ENCODE peak calls at places on chromosomes 12 and 14, in five cellular contexts. C is GM12878, Y is HepG2, U is GM12891, K is K562. N is an unnamed sample.
A peak's percentile ranks its signal among the peaks of the same experiment; 100 is the strongest.

GRCh38 chr12:112543666-112544185 is 125.0 kb downstream of the PTPN11 start:
- DNase-seq in Y (no peak), U (no peak), K (no peak), C (no peak), N (no peak)

GRCh38 chr12:26091837-26092236 is 33.0 kb downstream of the BHLHE41 start:
- DNase-seq in K (no peak), Y (no peak), U (no peak), C (no peak), N (no peak)

GRCh38 chr12:46549527-46550265 is 177.1 kb upstream of the SLC38A2 start:
- DNase-seq in C (no peak), Y (no peak), U (no peak), K (peak; percentile 73), N (no peak)

GRCh38 chr12:93078092-93078491 is 149.0 kb upstream of the EEA1 start:
- DNase-seq in C (no peak), Y (no peak), U (no peak), K (no peak), N (no peak)

GRCh38 chr14:67722293-67722692 is 20.6 kb downstream of the RDH12 start:
- DNase-seq in K (no peak), C (no peak), Y (no peak), U (no peak), N (no peak)

GRCh38 chr14:34220921-34221320 is 241.1 kb downstream of the SPTSSA start:
- DNase-seq in Y (no peak), K (no peak), C (peak; percentile 40), U (peak; percentile 14), N (no peak)

GRCh38 chr12:118418385-118419057 is 42.2 kb downstream of the SUDS3 start:
- DNase-seq in K (no peak), U (no peak), Y (peak; percentile 20), C (no peak), N (no peak)

GRCh38 chr12:88334271-88334670 is 192.2 kb downstream of the TMTC3 start:
- DNase-seq in K (peak; percentile 12), Y (no peak), C (peak; percentile 15), U (no peak), N (no peak)

GRCh38 chr14:102525213-102526143 is 15.9 kb upstream of the ANKRD9 start:
- DNase-seq in C (peak; percentile 27), Y (peak; percentile 55), U (no peak), K (peak; percentile 64), N (no peak)

GRCh38 chr14:95523818-95524448 is 7.5 kb upstream of the SYNE3 start:
- DNase-seq in Y (peak; percentile 79), K (peak; percentile 56), C (no peak), U (no peak), N (no peak)

GRCh38 chr14:98323850-98324249 is 948.1 kb downstream of the BCL11B start:
- DNase-seq in K (no peak), U (no peak), Y (no peak), C (no peak), N (no peak)

GRCh38 chr12:127613056-127613455 is 653.9 kb upstream of the TMEM132C start:
- DNase-seq in C (no peak), U (no peak), K (no peak), Y (no peak), N (no peak)

GRCh38 chr12:85617307-85618091 is 218.7 kb downstream of the RASSF9 start:
- DNase-seq in C (no peak), K (no peak), Y (peak; percentile 10), U (no peak), N (no peak)

GRCh38 chr12:88600272-88600671 is 20.0 kb upstream of the KITLG start:
- DNase-seq in K (no peak), Y (no peak), U (no peak), C (no peak), N (no peak)

GRCh38 chr12:96303656-96304055 is 96.6 kb downstream of the CDK17 start:
- DNase-seq in U (no peak), K (no peak), Y (no peak), C (no peak), N (no peak)

GRCh38 chr12:1851126-1851791 is 30.9 kb downstream of the LRTM2 start:
- DNase-seq in Y (no peak), U (no peak), C (no peak), K (no peak), N (no peak)

GRCh38 chr14:103361868-103362267 is 23.3 kb upstream of the MARK3 start:
- DNase-seq in K (peak; percentile 33), U (no peak), Y (peak; percentile 80), C (no peak), N (no peak)

GRCh38 chr14:69827560-69827959 is 30.5 kb upstream of the SLC10A1 start:
- DNase-seq in Y (no peak), C (no peak), K (no peak), U (no peak), N (no peak)

GRCh38 chr14:60665178-60665555 is 15.9 kb upstream of the SIX1 start:
- DNase-seq in C (no peak), U (no peak), K (no peak), Y (peak; percentile 74), N (no peak)
- TF ChIP-seq POLR2AphosphoS5 in C (no peak), U (no peak), K (no peak), Y (no peak), N (no peak)

GRCh38 chr12:5102261-5102789 is 58.6 kb downstream of the KCNA5 start:
- DNase-seq in K (no peak), C (no peak), U (no peak), Y (no peak), N (no peak)
- TF ChIP-seq TAF1 in K (no peak), C (no peak), U (no peak), Y (no peak), N (no peak)

DNA sequence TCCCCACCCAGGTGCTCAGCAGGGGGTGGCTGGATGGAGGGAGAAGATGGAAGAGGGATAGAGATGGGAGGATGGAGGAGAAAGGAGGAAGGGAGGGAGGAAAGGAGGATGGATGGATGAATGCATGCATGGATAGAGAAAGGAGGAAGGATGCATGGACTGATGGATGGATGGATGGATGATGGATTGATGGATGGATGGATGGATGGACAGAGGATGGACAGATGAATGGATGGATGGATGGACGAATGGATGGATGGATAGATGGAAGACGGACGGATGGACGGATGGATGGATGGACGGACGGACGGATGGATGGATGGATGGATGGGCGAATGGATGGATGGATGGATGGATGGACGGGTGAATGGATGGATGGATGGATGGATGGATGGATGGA is 64.1 kb downstream of the NCOR2 start:
- DNase-seq in U (no peak), K (no peak), Y (no peak), C (no peak), N (no peak)
- TF ChIP-seq POLR2A in U (no peak), K (no peak), Y (no peak), C (no peak), N (no peak)

DNA sequence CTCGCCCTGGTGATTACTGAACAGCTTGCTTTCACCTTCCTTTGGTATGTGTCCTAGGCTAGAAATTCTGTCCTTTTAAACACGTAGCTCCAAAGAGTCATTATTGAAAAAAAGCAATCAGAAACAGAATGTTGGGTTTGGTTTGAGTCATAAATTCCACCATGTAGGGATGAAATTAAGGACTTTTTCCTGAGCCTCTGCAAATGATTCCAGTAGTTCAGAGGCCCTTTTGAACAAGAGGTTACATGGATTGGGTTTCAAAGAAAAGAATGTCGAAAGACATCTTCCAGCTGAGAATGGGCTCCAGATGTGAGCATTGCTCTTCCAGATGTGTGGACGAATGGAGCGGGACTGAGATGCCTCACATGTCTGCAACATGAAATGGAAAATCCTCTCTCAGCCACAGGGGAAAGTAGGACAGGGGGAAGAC is 23.5 kb upstream of the EMP1 start:
- DNase-seq in K (no peak), C (no peak), Y (no peak), U (no peak), N (no peak)
- TF ChIP-seq POLR2AphosphoS5 in K (no peak), C (no peak), Y (no peak), U (no peak), N (no peak)

GRCh38 chr12:109491671-109492070 is 14.2 kb downstream of the UBE3B start:
- DNase-seq in U (no peak), Y (no peak), K (no peak), C (no peak), N (no peak)

GRCh38 chr12:109494348-109494881 is 17.0 kb downstream of the UBE3B start:
- DNase-seq in U (no peak), Y (peak; percentile 93), K (no peak), C (no peak), N (no peak)

GRCh38 chr12:109493938-109494337 is 16.5 kb downstream of the UBE3B start:
- DNase-seq in C (no peak), U (no peak), K (no peak), Y (no peak), N (no peak)

GRCh38 chr12:109493090-109493489 is 15.7 kb downstream of the UBE3B start:
- DNase-seq in U (no peak), C (no peak), Y (no peak), K (no peak), N (no peak)

DNA sequence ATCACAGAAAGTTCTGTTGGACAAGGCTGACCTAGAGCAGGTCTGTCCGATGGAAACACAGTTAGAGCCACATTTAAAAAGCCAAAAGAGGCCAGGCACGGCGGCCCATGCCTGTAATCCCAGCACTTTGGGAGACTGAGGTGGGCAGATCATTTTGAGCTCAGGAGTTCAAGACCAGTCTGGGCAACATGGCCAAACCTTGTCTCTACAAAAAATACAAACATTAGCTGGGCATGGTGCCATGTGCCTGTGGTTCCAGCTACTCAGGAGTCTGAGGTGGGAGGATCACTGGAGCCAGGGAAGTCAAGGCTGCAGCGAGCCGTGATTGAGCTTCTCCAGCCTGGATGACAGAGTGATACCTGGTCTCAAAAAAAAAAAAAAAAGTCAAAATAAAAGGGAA is 14.9 kb downstream of the UBE3B start:
- DNase-seq in U (no peak), C (no peak), Y (no peak), K (no peak), N (no peak)
- TF ChIP-seq TAF1 in U (no peak), C (no peak), Y (no peak), K (no peak), N (no peak)

GRCh38 chr12:34347367-34347766 is 325.1 kb downstream of the ALG10 start:
- DNase-seq in U (no peak), C (no peak), K (peak; percentile 84), Y (peak; percentile 18), N (no peak)
- TF ChIP-seq POLR2A in U (no peak), C (no peak), K (no peak), Y (no peak), N (no peak)

DNA sequence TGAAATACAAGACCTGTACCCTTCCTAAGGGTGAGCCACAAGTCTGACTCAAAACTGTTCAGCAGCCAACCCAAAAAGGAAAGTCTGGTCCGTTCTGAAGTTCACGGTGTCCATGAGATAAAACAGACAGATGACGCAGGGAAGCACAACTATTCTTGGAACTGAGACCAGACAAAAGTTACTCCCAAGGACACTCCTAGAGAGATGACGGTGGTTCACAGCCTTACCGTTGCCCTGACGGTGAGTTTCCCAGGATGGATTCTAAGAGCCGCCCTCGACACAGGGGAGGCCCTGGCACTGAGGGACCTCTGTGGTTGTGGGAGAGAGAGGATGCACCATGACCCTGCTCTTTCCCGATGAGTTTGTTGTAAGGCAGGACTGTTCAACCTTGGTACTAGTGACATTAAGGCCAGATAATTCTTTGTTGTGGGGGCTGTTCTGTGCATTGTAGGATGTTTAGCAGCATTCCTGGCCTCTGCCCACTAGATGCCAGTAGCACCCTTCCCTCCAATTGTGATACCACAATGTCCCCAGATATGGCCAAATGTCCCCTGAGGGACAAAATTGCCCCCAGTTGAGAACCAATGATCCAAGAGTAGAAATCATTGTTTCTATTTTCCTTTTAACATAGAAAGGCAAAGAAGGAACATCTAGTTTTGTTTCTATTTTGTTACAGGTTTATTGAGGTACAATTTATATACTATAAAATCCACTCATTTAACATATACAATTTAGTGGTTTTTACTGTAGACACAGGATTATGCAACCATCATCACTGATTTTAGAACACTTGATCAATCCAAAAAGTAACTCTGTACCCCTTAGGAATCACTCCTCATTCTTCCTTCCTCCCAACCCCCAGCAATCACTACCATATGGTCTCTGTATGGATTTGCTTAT is 23.0 kb downstream of the OR10P1 start:
- DNase-seq in Y (peak; percentile 27), C (no peak), U (no peak), K (peak; percentile 67), N (no peak)
- TF ChIP-seq POLR2AphosphoS5 in Y (no peak), C (no peak), U (no peak), K (no peak), N (no peak)

GRCh38 chr12:89709994-89710872 is 1.6 kb upstream of the ATP2B1 start:
- DNase-seq in C (no peak), K (no peak), U (no peak), Y (no peak), N (no peak)
- TF ChIP-seq TAF1 in C (no peak), K (no peak), U (no peak), Y (peak; percentile 22), N (no peak)

N was measured in GM12892.